ENCODE peak calls at places on chromosomes 2 and 18, in seven cellular contexts. Y is heart right ventricle; M is EL; U is neural crest cell; G is CD8-positive, alpha-beta memory T cell; C is AG08396; L is SJCRH30. A is an unnamed sample.
A peak's percentile ranks its signal among the peaks of the same experiment; 100 is the strongest.

GRCh38 chr18:61333746-61334490 is 688 bp downstream of the CDH20 start:
- DNase-seq in Y (peak; percentile 6), M (no peak), U (peak; percentile 23), G (no peak), C (peak; percentile 16), L (no peak), A (no peak)

GRCh38 chr2:224881846-224882245 is 160.4 kb downstream of the DOCK10 start:
- DNase-seq in Y (no peak), M (no peak), U (no peak), G (no peak), C (no peak), L (no peak), A (no peak)

GRCh38 chr2:8525582-8526402 is 156.1 kb upstream of the ID2 start:
- DNase-seq in Y (peak; percentile 78), M (peak; percentile 5), U (no peak), G (no peak), C (no peak), L (peak; percentile 79), A (peak; percentile 44)

GRCh38 chr18:8288447-8289213 is 320.6 kb upstream of the RAB12 start:
- DNase-seq in Y (no peak), M (no peak), U (no peak), G (no peak), C (no peak), L (no peak), A (no peak)

GRCh38 chr2:238240761-238241711 is 1.2 kb upstream of the HES6 start:
- DNase-seq in Y (peak; percentile 76), M (peak; percentile 30), U (peak; percentile 72), G (no peak), C (peak; percentile 57), L (peak; percentile 97), A (no peak)

GRCh38 chr2:237866119-237866621 is 6.7 kb downstream of the RAMP1 start:
- DNase-seq in Y (no peak), M (peak; percentile 65), U (no peak), G (no peak), C (peak; percentile 75), L (peak; percentile 51), A (no peak)

GRCh38 chr2:241109210-241110088 is 7.4 kb upstream of the MTERF4 start:
- DNase-seq in Y (no peak), M (no peak), U (no peak), G (peak; percentile 26), C (no peak), L (no peak), A (no peak)

GRCh38 chr2:235614900-235615712 is 121.3 kb downstream of the AGAP1 start:
- DNase-seq in Y (peak; percentile 62), M (peak; percentile 79), U (no peak), G (no peak), C (peak; percentile 63), L (no peak), A (no peak)

GRCh38 chr2:148927010-148927409 is 52.0 kb downstream of the KIF5C start:
- DNase-seq in Y (peak; percentile 18), M (no peak), U (no peak), G (peak; percentile 23), C (no peak), L (no peak), A (no peak)

GRCh38 chr18:75923169-75923568 is 495.7 kb upstream of the SMIM21 start:
- DNase-seq in Y (peak; percentile 61), M (peak; percentile 43), U (no peak), G (no peak), C (no peak), L (no peak), A (no peak)

GRCh38 chr18:24632158-24632988 is 171.9 kb downstream of the HRH4 start:
- DNase-seq in Y (no peak), M (no peak), U (no peak), G (no peak), C (no peak), L (peak; percentile 25), A (no peak)

GRCh38 chr2:10844083-10844482 is 31.5 kb upstream of the PDIA6 start:
- DNase-seq in Y (peak; percentile 75), M (peak; percentile 60), U (peak; percentile 46), G (no peak), C (peak; percentile 81), L (peak; percentile 76), A (no peak)

GRCh38 chr2:152200562-152201465 is 25.3 kb upstream of the STAM2 start:
- DNase-seq in Y (peak; percentile 78), M (peak; percentile 99), U (no peak), G (no peak), C (peak; percentile 82), L (peak; percentile 53), A (no peak)

GRCh38 chr18:57439985-57440330 is 4.8 kb downstream of the ONECUT2 start:
- DNase-seq in Y (no peak), M (no peak), U (no peak), G (no peak), C (no peak), L (no peak), A (no peak)

GRCh38 chr18:54162431-54162830 is 62.0 kb downstream of the MBD2 start:
- DNase-seq in Y (no peak), M (peak; percentile 88), U (no peak), G (no peak), C (peak; percentile 40), L (no peak), A (no peak)

GRCh38 chr2:37711308-37711731 is 39.9 kb upstream of the CDC42EP3 start:
- DNase-seq in Y (no peak), M (peak; percentile 98), U (no peak), G (peak; percentile 24), C (peak; percentile 79), L (peak; percentile 89), A (peak; percentile 27)

GRCh38 chr18:46140173-46140572 is 36.0 kb downstream of the HAUS1 start:
- DNase-seq in Y (no peak), M (no peak), U (no peak), G (no peak), C (no peak), L (no peak), A (no peak)

A was measured in KG1.